ENCODE peak calls at places on chromosome 18, in eight cellular contexts. Z is GM23248, Q is neural progenitor cell, C is PC-3, J is MM.1S, E is GM23338, T is hepatocyte, R is SK-N-SH. I is an unnamed sample. For H4K20me1, the result is how much of the 10 kb centered on the place peaks cover.

GRCh38 chr18:76252880-76253279 is 242.2 kb downstream of the ZNF516 start:
- DNase-seq in Z (peak), Q (peak), C (no peak), J (peak), E (peak), T (no peak), R (no peak), I (peak)

GRCh38 chr18:23712445-23712844 is 23.2 kb downstream of the LAMA3 start:
- DNase-seq in Z (no peak), Q (no peak), C (peak), J (no peak), E (no peak), T (no peak), R (no peak), I (no peak)

GRCh38 chr18:57353940-57354461 is 1.6 kb downstream of the ST8SIA3 start:
- DNase-seq in Z (peak), Q (peak), C (no peak), J (no peak), E (peak), T (peak), R (peak), I (no peak)

GRCh38 chr18:32328379-32328778 is 138.5 kb downstream of the MEP1B start:
- DNase-seq in Z (peak), Q (no peak), C (peak), J (no peak), E (no peak), T (no peak), R (no peak), I (no peak)

GRCh38 chr18:13612111-13612997 is 114.0 kb downstream of the FAM210A start:
- DNase-seq in Z (peak), Q (no peak), C (no peak), J (peak), E (no peak), T (no peak), R (peak), I (peak)

GRCh38 chr18:23094411-23095165 is 40.7 kb upstream of the CABLES1 start:
- DNase-seq in Z (no peak), Q (peak), C (no peak), J (no peak), E (peak), T (no peak), R (no peak), I (no peak)

GRCh38 chr18:61322265-61322873 is 10.9 kb upstream of the CDH20 start:
- DNase-seq in Z (peak), Q (peak), C (peak), J (peak), E (peak), T (peak), R (peak), I (peak)

GRCh38 chr18:25278415-25278814 is 73.6 kb downstream of the ZNF521 start:
- DNase-seq in Z (no peak), Q (no peak), C (no peak), J (no peak), E (no peak), T (no peak), R (no peak), I (no peak)

GRCh38 chr18:73235491-73235890 is 367.7 kb upstream of the NETO1 start:
- DNase-seq in Z (peak), Q (no peak), C (peak), J (peak), E (no peak), T (peak), R (no peak), I (no peak)

GRCh38 chr18:50356036-50356945 is 18.6 kb upstream of the SKA1 start:
- DNase-seq in Z (peak), Q (no peak), C (no peak), J (no peak), E (peak), T (no peak), R (no peak), I (peak)

GRCh38 chr18:4096501-4096900 is 358.6 kb downstream of the DLGAP1 start:
- DNase-seq in Z (peak), Q (no peak), C (no peak), J (no peak), E (no peak), T (peak), R (no peak), I (no peak)

GRCh38 chr18:9612215-9612830 is 2.0 kb downstream of the PPP4R1 start:
- DNase-seq in Z (peak), Q (peak), C (peak), J (peak), E (peak), T (peak), R (peak), I (peak)

GRCh38 chr18:22829781-22830180 is 103.3 kb upstream of the RBBP8 start:
- DNase-seq in Z (no peak), Q (no peak), C (no peak), J (no peak), E (peak), T (no peak), R (no peak), I (no peak)

GRCh38 chr18:59787998-59788875 is 91.0 kb upstream of the CCBE1 start:
- DNase-seq in Z (peak), Q (no peak), C (peak), J (no peak), E (no peak), T (peak), R (no peak), I (no peak)

GRCh38 chr18:68355637-68356036 is 359.3 kb downstream of the TMX3 start:
- DNase-seq in Z (no peak), Q (no peak), C (no peak), J (no peak), E (no peak), T (no peak), R (no peak), I (no peak)

GRCh38 chr18:30987479-30988241 is 54.9 kb downstream of the DSC3 start:
- DNase-seq in Z (peak), Q (no peak), C (peak), J (peak), E (no peak), T (peak), R (no peak), I (no peak)

GRCh38 chr18:24246143-24246542 is 107.3 kb downstream of the CABYR start:
- DNase-seq in Z (no peak), Q (no peak), C (no peak), J (peak), E (no peak), T (no peak), R (no peak), I (no peak)

GRCh38 chr18:65221115-65221514 is 529.7 kb upstream of the CDH7 start:
- DNase-seq in Z (no peak), Q (no peak), C (no peak), J (no peak), E (no peak), T (no peak), R (no peak), I (no peak)

GRCh38 chr18:58263733-58264469 is 219.9 kb downstream of the NEDD4L start:
- DNase-seq in Z (peak), Q (no peak), C (peak), J (no peak), E (no peak), T (no peak), R (no peak), I (no peak)

GRCh38 chr18:37900281-37900680 is 334.7 kb upstream of the CELF4 start:
- DNase-seq in Z (no peak), Q (no peak), C (no peak), J (no peak), E (no peak), T (no peak), R (no peak), I (no peak)

GRCh38 chr18:7307018-7307417 is 76.1 kb downstream of the LRRC30 start:
- DNase-seq in Z (no peak), Q (no peak), C (no peak), J (no peak), E (no peak), T (no peak), R (no peak), I (no peak)

GRCh38 chr18:58860747-58861224 is 3.9 kb upstream of the ZNF532 start:
- DNase-seq in Z (peak), Q (no peak), C (no peak), J (no peak), E (no peak), T (no peak), R (no peak), I (no peak)

GRCh38 chr18:58041633-58042032 is 2.4 kb upstream of the NEDD4L start:
- DNase-seq in Z (no peak), Q (no peak), C (no peak), J (no peak), E (no peak), T (peak), R (no peak), I (no peak)

GRCh38 chr18:30971338-30971956 is 71.1 kb downstream of the DSC3 start:
- DNase-seq in Z (peak), Q (peak), C (peak), J (peak), E (peak), T (peak), R (peak), I (peak)

GRCh38 chr18:22176622-22177495 is 7.5 kb downstream of the GATA6 start:
- DNase-seq in Z (peak), Q (peak), C (no peak), J (no peak), E (peak), T (peak), R (no peak), I (no peak)

GRCh38 chr18:6476201-6476600 is 61.5 kb upstream of the L3MBTL4 start:
- DNase-seq in Z (no peak), Q (no peak), C (no peak), J (no peak), E (no peak), T (no peak), R (peak), I (no peak)

GRCh38 chr18:76679259-76679658 is 143.1 kb upstream of the ZNF236 start:
- DNase-seq in Z (no peak), Q (peak), C (no peak), J (no peak), E (peak), T (peak), R (no peak), I (no peak)

GRCh38 chr18:42296723-42297122 is 341.7 kb downstream of the PIK3C3 start:
- DNase-seq in Z (peak), Q (no peak), C (no peak), J (no peak), E (peak), T (no peak), R (no peak), I (no peak)

GRCh38 chr18:44536041-44536440 is 144.6 kb upstream of the SETBP1 start:
- DNase-seq in Z (peak), Q (no peak), C (peak), J (no peak), E (no peak), T (no peak), R (no peak), I (no peak)

GRCh38 chr18:65056575-65056974 is 694.2 kb upstream of the CDH7 start:
- DNase-seq in Z (no peak), Q (no peak), C (no peak), J (no peak), E (no peak), T (no peak), R (no peak), I (no peak)

GRCh38 chr18:74197705-74198341 is 49.5 kb downstream of the TIMM21 start:
- DNase-seq in Z (no peak), Q (no peak), C (no peak), J (no peak), E (peak), T (no peak), R (no peak), I (peak)

GRCh38 chr18:65750421-65751144 is at the start of gene CDH7:
- DNase-seq in Z (no peak), Q (peak), C (peak), J (no peak), E (peak), T (peak), R (peak), I (no peak)

GRCh38 chr18:33844232-33844631 is 266.2 kb downstream of the ASXL3 start:
- DNase-seq in Z (no peak), Q (no peak), C (no peak), J (no peak), E (no peak), T (no peak), R (no peak), I (no peak)

GRCh38 chr18:33851546-33852078 is 273.6 kb downstream of the ASXL3 start:
- DNase-seq in Z (no peak), Q (no peak), C (no peak), J (no peak), E (no peak), T (no peak), R (no peak), I (peak)

GRCh38 chr18:33854086-33854826 is 276.2 kb downstream of the ASXL3 start:
- DNase-seq in Z (no peak), Q (no peak), C (no peak), J (no peak), E (no peak), T (no peak), R (no peak), I (peak)

GRCh38 chr18:33854827-33855139 is 276.8 kb downstream of the ASXL3 start:
- DNase-seq in Z (no peak), Q (no peak), C (no peak), J (no peak), E (no peak), T (no peak), R (no peak), I (peak)

DNA sequence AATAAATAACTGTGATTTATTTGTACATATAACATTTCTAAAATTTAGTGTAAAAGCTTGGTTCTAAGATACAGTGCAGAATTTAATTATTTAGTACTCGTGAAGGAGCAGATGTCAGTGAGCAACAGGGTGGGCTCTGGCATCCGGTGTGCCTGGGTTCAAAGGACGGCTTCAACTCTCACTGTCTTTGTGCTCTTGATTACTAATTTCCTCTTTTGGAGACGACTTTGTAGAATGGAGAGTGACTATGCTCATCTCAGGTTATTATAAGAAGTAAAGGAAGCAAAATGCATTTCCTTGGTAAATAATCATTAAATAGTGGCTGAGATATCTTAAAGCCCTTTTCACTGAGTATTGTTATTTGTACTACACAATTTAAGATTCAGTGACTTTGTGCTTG is 271.7 kb downstream of the ASXL3 start:
- DNase-seq in Z (no peak), Q (no peak), C (no peak), J (no peak), E (no peak), T (no peak), R (no peak), I (peak)
- H3K4me2 ChIP-seq in Z (no peak), Q (no peak), C (no peak), J (no peak), E (no peak), T (no peak), R (no peak), I (peak)

GRCh38 chr18:79942211-79942610 is 9.2 kb downstream of the SLC66A2 start:
- DNase-seq in Z (no peak), Q (no peak), C (no peak), J (no peak), E (no peak), T (no peak), R (no peak), I (no peak)

GRCh38 chr18:79939096-79939495 is 12.4 kb downstream of the SLC66A2 start:
- DNase-seq in Z (no peak), Q (no peak), C (no peak), J (no peak), E (no peak), T (no peak), R (no peak), I (no peak)

GRCh38 chr18:79941473-79942119 is 9.9 kb downstream of the SLC66A2 start:
- DNase-seq in Z (no peak), Q (no peak), C (no peak), J (no peak), E (no peak), T (no peak), R (no peak), I (no peak)

GRCh38 chr18:79940814-79941472 is 10.5 kb downstream of the SLC66A2 start:
- DNase-seq in Z (no peak), Q (no peak), C (no peak), J (no peak), E (no peak), T (no peak), R (no peak), I (no peak)

GRCh38 chr18:79940126-79940813 is 11.2 kb downstream of the SLC66A2 start:
- DNase-seq in Z (no peak), Q (no peak), C (no peak), J (no peak), E (no peak), T (no peak), R (no peak), I (no peak)
- H4K20me1 ChIP-seq in Z (under half), Q (under half), C (under half), J (under half), E (under half), T (under half), R (under half), I (under half)

GRCh38 chr18:12478269-12479057 is 70.7 kb downstream of the PRELID3A start:
- DNase-seq in Z (peak), Q (no peak), C (no peak), J (no peak), E (peak), T (no peak), R (no peak), I (no peak)

GRCh38 chr18:12479982-12480381 is 72.3 kb downstream of the PRELID3A start:
- DNase-seq in Z (no peak), Q (no peak), C (no peak), J (no peak), E (no peak), T (no peak), R (no peak), I (no peak)

GRCh38 chr18:12476955-12477354 is 69.2 kb downstream of the PRELID3A start:
- DNase-seq in Z (no peak), Q (no peak), C (no peak), J (no peak), E (no peak), T (no peak), R (no peak), I (no peak)

GRCh38 chr18:12474876-12475275 is 67.1 kb downstream of the PRELID3A start:
- DNase-seq in Z (peak), Q (no peak), C (no peak), J (no peak), E (no peak), T (no peak), R (no peak), I (no peak)

DNA sequence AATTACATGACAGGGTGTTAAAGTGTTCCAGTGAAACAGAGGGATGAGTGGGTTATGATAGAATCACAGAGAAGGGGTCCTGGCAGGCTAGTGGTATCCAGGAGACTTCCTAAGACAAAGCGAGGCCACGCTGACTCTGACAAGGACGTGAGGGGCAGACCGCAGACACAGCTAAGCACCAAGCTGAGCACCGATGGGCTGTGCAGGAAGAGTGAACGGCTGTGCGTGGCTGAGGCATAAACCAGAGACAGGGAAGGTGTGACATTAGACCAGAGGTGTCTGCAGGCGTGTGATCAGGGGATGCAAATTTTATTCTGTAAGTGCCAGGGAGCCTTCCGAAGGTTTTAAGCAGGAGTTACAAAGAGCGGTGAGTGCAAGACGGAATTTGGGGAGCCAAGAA is 69.9 kb downstream of the PRELID3A start:
- DNase-seq in Z (no peak), Q (no peak), C (no peak), J (no peak), E (no peak), T (no peak), R (no peak), I (no peak)
- TF ChIP-seq EZH2phosphoT487 in Z (no peak), Q (no peak), C (no peak), J (no peak), E (no peak), T (no peak), R (no peak), I (no peak)

GRCh38 chr18:75216212-75216925 is 5.8 kb downstream of the TSHZ1 start:
- DNase-seq in Z (no peak), Q (no peak), C (no peak), J (no peak), E (no peak), T (no peak), R (no peak), I (no peak)

GRCh38 chr18:75218064-75218463 is 7.5 kb downstream of the TSHZ1 start:
- DNase-seq in Z (no peak), Q (no peak), C (no peak), J (no peak), E (no peak), T (no peak), R (no peak), I (no peak)

GRCh38 chr18:75219684-75220083 is 9.1 kb downstream of the TSHZ1 start:
- DNase-seq in Z (no peak), Q (no peak), C (no peak), J (no peak), E (no peak), T (no peak), R (no peak), I (no peak)

GRCh38 chr18:75216926-75217303 is 6.3 kb downstream of the TSHZ1 start:
- DNase-seq in Z (no peak), Q (no peak), C (no peak), J (no peak), E (no peak), T (no peak), R (no peak), I (no peak)

GRCh38 chr18:75218524-75218923 is 7.9 kb downstream of the TSHZ1 start:
- DNase-seq in Z (no peak), Q (no peak), C (no peak), J (no peak), E (no peak), T (no peak), R (no peak), I (no peak)
- H3K4me2 ChIP-seq in Z (no peak), Q (no peak), C (no peak), J (no peak), E (no peak), T (peak), R (no peak), I (no peak)

GRCh38 chr18:55400590-55401274 is 187.3 kb downstream of the TCF4 start:
- DNase-seq in Z (peak), Q (no peak), C (no peak), J (no peak), E (no peak), T (no peak), R (no peak), I (no peak)

GRCh38 chr18:55401275-55401620 is 186.7 kb downstream of the TCF4 start:
- DNase-seq in Z (peak), Q (no peak), C (no peak), J (no peak), E (no peak), T (no peak), R (no peak), I (no peak)

GRCh38 chr18:55403555-55403954 is 184.4 kb downstream of the TCF4 start:
- DNase-seq in Z (peak), Q (no peak), C (no peak), J (no peak), E (no peak), T (no peak), R (no peak), I (no peak)

GRCh38 chr18:55402731-55403405 is 185.1 kb downstream of the TCF4 start:
- DNase-seq in Z (peak), Q (no peak), C (no peak), J (no peak), E (no peak), T (no peak), R (no peak), I (no peak)

DNA sequence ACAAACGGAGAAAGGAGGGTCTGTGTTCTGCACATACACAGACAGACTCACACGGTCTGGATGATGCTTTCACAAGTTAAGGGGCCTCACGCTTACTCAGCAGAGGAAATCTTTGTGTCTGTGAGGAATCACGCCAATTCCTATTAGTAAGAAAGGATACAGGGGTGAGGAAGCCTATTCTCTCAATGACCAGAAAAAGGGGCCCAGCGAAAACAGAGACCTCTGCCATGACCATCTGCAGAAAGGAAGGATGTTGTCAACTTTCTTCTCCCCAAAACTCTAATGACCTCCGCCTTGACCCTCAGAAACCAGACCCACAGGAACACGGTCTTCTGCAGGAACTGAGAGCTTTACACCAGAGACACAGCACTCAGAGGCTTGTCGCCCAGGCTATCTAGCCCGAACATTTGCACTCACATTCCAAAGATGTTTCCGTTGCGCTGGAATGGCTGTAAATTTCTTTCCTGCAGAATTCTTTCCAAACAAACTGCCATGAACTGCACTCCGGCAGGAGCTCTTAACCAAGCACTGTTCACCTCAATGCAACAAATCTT is 186.3 kb downstream of the TCF4 start:
- DNase-seq in Z (peak), Q (peak), C (no peak), J (no peak), E (peak), T (peak), R (no peak), I (no peak)
- H4K20me1 ChIP-seq in Z (under half), Q (half or more), C (under half), J (under half), E (under half), T (under half), R (under half), I (under half)

I was measured in OCI-LY7.